ENCODE peak calls at places on chromosomes 7 and 10, in ten cellular contexts. J is ascending aorta, M is A549, G is Caco-2, A is colonic mucosa, X is coronary artery, F is heart right ventricle, Q is BJ, R is NB4, Y is AG10803. O is an unnamed sample.

GRCh38 chr10:129049501-129049900 is 417.5 kb upstream of the MGMT start:
- DNase-seq in A (no peak), R (no peak), M (no peak), G (no peak), J (no peak), X (no peak), Q (no peak), Y (no peak), F (no peak), O (no peak)

GRCh38 chr7:132402096-132402495 is 174.2 kb downstream of the PLXNA4 start:
- DNase-seq in Y (no peak), G (no peak), J (no peak), Q (no peak), A (no peak), X (no peak), F (no peak), M (no peak), R (no peak), O (no peak)

GRCh38 chr7:136424058-136424457 is 444.4 kb upstream of the CHRM2 start:
- DNase-seq in M (no peak), X (no peak), F (no peak), A (no peak), Q (no peak), J (no peak), G (no peak), R (no peak), Y (no peak), O (no peak)

GRCh38 chr10:31146496-31147219 is 115.0 kb upstream of the ZNF438 start:
- DNase-seq in J (no peak), F (peak), Y (peak), M (peak), A (no peak), G (no peak), R (peak), Q (peak), X (no peak), O (no peak)

GRCh38 chr10:116877391-116877790 is 28.1 kb downstream of the ENO4 start:
- DNase-seq in R (no peak), A (no peak), Y (no peak), Q (no peak), X (no peak), J (no peak), F (no peak), M (no peak), G (no peak), O (no peak)

GRCh38 chr10:60148266-60148840 is 241.3 kb downstream of the ANK3 start:
- DNase-seq in J (no peak), X (no peak), F (no peak), Q (peak), A (peak), R (no peak), M (peak), Y (peak), G (no peak), O (no peak)

GRCh38 chr7:106177295-106177690 is 65.2 kb upstream of the SYPL1 start:
- DNase-seq in A (no peak), X (no peak), F (no peak), J (no peak), M (no peak), Y (no peak), R (no peak), Q (no peak), G (no peak), O (no peak)

GRCh38 chr7:20301311-20301939 is 29.3 kb upstream of the ITGB8 start:
- DNase-seq in J (no peak), Q (no peak), R (peak), M (peak), G (no peak), X (no peak), Y (no peak), F (no peak), A (no peak), O (no peak)

GRCh38 chr7:141333459-141333858 is 217.8 kb upstream of the AGK start:
- DNase-seq in J (no peak), G (peak), A (no peak), X (no peak), R (peak), F (no peak), Q (no peak), M (no peak), Y (no peak), O (no peak)

GRCh38 chr10:97325754-97326153 is 6.7 kb downstream of the FRAT1 start:
- DNase-seq in R (no peak), M (no peak), F (no peak), G (no peak), X (no peak), J (no peak), Q (no peak), Y (no peak), A (no peak), O (no peak)

GRCh38 chr7:129376778-129377700 is 57.2 kb upstream of the STRIP2 start:
- DNase-seq in A (no peak), R (peak), Y (peak), Q (no peak), X (no peak), F (no peak), G (no peak), J (no peak), M (no peak), O (no peak)

GRCh38 chr7:123537026-123537642 is 2.7 kb upstream of the IQUB start:
- DNase-seq in Q (no peak), R (peak), F (no peak), Y (peak), G (no peak), M (peak), X (no peak), A (no peak), J (no peak), O (no peak)

GRCh38 chr7:134690614-134691504 is 44.2 kb downstream of the BPGM start:
- DNase-seq in G (no peak), R (no peak), M (no peak), X (no peak), J (no peak), Y (peak), A (no peak), Q (no peak), F (no peak), O (no peak)

GRCh38 chr10:124724279-124725027 is 19.7 kb downstream of the FAM53B start:
- DNase-seq in X (peak), G (no peak), Q (no peak), F (no peak), M (no peak), J (no peak), Y (peak), R (no peak), A (no peak), O (no peak)

GRCh38 chr10:44703241-44704155 is 207.6 kb upstream of the TMEM72 start:
- DNase-seq in M (no peak), R (no peak), F (no peak), Y (peak), J (no peak), G (no peak), Q (peak), A (no peak), X (no peak), O (no peak)

GRCh38 chr7:143361552-143362125 is 874 bp downstream of the FAM131B start:
- DNase-seq in Q (no peak), A (no peak), M (no peak), Y (no peak), X (peak), G (peak), R (no peak), F (no peak), J (no peak), O (no peak)

GRCh38 chr7:110534241-110534931 is 556.5 kb upstream of the LRRN3 start:
- DNase-seq in X (no peak), J (no peak), M (peak), R (no peak), G (no peak), Y (peak), A (no peak), F (no peak), Q (no peak), O (no peak)

GRCh38 chr7:12303507-12303906 is 92.4 kb downstream of the TMEM106B start:
- DNase-seq in F (no peak), J (no peak), Y (no peak), M (no peak), X (no peak), R (no peak), Q (no peak), A (no peak), G (no peak), O (no peak)

GRCh38 chr10:103456074-103456660 is 2.5 kb downstream of the CALHM1 start:
- DNase-seq in J (no peak), Q (no peak), X (no peak), G (no peak), M (no peak), Y (no peak), F (no peak), A (no peak), R (no peak), O (no peak)

GRCh38 chr10:21494221-21495001 is 31.1 kb downstream of the SKIDA1 start:
- DNase-seq in X (peak), Q (no peak), G (peak), J (no peak), M (peak), R (peak), F (peak), Y (peak), A (peak), O (no peak)

GRCh38 chr10:133030791-133031190 is 56.9 kb upstream of the ADGRA1 start:
- DNase-seq in J (no peak), Q (no peak), X (no peak), R (no peak), M (no peak), A (no peak), Y (no peak), G (peak), F (no peak), O (no peak)

GRCh38 chr10:132292972-132293415 is 14.8 kb downstream of the STK32C start:
- DNase-seq in X (no peak), J (peak), R (no peak), A (no peak), M (no peak), Y (no peak), F (no peak), Q (no peak), G (peak), O (no peak)

GRCh38 chr10:44935201-44935960 is 24.2 kb upstream of the RASSF4 start:
- DNase-seq in Q (peak), G (peak), Y (peak), R (no peak), F (peak), M (peak), A (no peak), X (peak), J (peak), O (no peak)

GRCh38 chr7:66145404-66145843 is 30.8 kb downstream of the CRCP start:
- DNase-seq in G (no peak), R (no peak), A (peak), M (no peak), Q (no peak), X (no peak), J (no peak), Y (peak), F (peak), O (no peak)

GRCh38 chr7:77200542-77200941 is 923 bp upstream of the FGL2 start:
- DNase-seq in G (no peak), Y (no peak), X (no peak), R (peak), A (no peak), Q (no peak), M (no peak), J (no peak), F (no peak), O (no peak)
- H3K4me3 ChIP-seq in G (no peak), Y (no peak), X (peak), R (no peak), A (no peak), Q (no peak), M (no peak), J (peak), F (no peak), O (peak)

GRCh38 chr10:69383485-69384089 is 33.1 kb downstream of the TACR2 start:
- DNase-seq in A (no peak), J (no peak), F (peak), X (no peak), M (peak), G (no peak), Y (peak), Q (peak), R (no peak), O (no peak)
- TF ChIP-seq CTCF in A (no peak), J (no peak), F (peak), X (no peak), M (peak), G (peak), Y (peak), Q (peak), R (no peak), O (no peak)

GRCh38 chr10:46094197-46094500 is 48.1 kb upstream of the MSMB start:
- DNase-seq in G (no peak), X (peak), A (no peak), F (no peak), R (no peak), Y (no peak), M (no peak), Q (no peak), J (no peak), O (no peak)

GRCh38 chr10:46092523-46093195 is 46.6 kb upstream of the MSMB start:
- DNase-seq in F (no peak), G (no peak), R (peak), A (no peak), M (no peak), J (no peak), X (peak), Y (no peak), Q (no peak), O (peak)

GRCh38 chr10:46096909-46097575 is 51.0 kb upstream of the MSMB start:
- DNase-seq in G (no peak), J (no peak), Y (peak), A (no peak), X (peak), M (no peak), R (peak), Q (no peak), F (no peak), O (no peak)

GRCh38 chr10:46096426-46096825 is 50.4 kb upstream of the MSMB start:
- DNase-seq in A (no peak), G (no peak), X (peak), Q (no peak), M (no peak), J (no peak), F (no peak), Y (peak), R (no peak), O (no peak)

DNA sequence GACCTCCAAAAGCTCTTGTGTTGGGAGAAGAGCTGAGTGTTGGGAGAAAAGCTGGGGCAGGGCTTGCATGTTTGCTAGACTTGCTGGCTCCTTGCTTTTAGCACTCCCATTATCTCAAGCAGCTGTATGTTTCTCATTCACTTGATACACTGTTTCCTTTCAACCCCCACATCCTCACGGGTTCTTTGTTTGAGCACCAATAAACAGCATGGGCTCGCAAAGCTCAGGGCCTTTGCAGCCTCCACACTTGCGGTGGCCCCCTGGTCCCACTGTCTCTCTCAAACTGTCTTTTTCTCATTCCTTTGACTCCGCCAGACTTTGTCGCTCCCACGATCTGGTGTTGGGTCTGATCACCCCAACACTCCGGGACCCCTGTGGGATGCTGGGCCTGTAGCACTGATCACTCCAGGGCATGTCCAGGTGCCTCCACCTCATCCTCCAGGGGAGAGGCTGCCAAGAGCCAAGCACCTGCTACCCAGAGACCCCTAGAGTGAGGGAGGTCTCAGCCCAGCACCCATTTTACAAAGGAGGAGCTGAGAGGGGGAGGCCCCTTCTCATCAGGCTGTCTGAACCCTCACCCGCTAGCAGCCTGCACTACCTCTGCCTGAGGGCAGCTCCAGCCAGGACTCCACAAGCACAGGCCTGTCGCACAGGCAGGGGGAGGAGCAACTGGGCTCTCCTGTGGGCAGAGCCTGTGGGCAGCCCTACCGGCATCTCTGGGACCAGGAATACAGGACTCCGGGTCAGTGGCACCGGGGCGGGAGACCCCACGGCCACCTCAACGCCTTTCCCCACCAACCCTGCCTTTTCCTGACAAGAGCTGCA is 49.1 kb upstream of the MSMB start:
- DNase-seq in X (peak), A (no peak), M (no peak), Q (no peak), G (no peak), Y (no peak), F (no peak), J (no peak), R (peak), O (no peak)
- H3K4me3 ChIP-seq in X (no peak), A (no peak), M (no peak), Q (no peak), G (no peak), Y (no peak), F (no peak), J (no peak), R (no peak), O (no peak)

DNA sequence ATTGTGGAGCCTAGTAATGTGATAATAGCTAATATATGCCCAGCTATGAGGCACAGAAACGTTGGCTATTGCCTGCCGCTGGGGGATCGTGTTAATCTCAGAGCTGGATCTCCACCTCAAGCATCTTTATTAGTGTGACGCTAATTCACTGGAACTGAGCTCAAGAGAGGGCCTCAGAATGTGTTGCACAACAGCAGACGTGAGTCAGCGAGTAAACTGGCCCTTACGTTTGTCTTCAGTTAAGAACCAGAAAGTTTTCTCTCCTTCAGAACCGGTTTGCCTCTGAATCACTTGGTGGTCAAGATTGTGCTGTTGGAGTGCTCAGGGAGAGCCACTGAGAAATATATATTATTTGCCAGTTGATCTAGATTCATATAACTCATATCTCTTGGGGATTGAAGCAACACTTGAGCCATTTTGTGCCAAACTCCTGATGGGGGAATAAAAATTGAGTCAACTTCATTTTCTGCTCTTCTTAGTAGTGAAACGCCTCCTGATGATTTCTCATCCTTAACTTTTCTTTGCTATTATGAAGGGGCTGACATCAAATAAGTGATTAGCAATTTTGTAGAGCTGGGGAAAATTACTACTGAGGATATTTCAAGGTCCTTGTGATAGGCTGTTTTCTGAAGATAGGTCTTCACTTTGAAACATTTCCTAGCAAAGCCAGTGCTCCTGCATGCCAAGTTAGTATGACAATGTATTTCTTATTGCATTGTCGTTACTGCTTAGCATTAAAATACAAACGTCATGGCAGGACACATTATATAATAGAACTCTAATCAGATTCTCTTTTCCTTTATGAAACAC is 22.3 kb downstream of the BZW2 start:
- DNase-seq in R (peak), J (peak), Q (peak), A (no peak), Y (peak), F (peak), M (peak), G (peak), X (peak), O (no peak)
- TF ChIP-seq CTCF in R (peak), J (no peak), Q (peak), A (no peak), Y (peak), F (no peak), M (no peak), G (no peak), X (no peak), O (no peak)

O was measured in GM12864.